ENCODE peak calls at places on chromosome 7, in six cellular contexts. D, G, I, L, X and H are unnamed samples.

GRCh38 chr7:70512144-70512543 is 619.8 kb upstream of the GALNT17 start:
- DNase-seq in X (no peak), D (no peak), L (no peak), G (no peak), I (no peak), H (no peak)

GRCh38 chr7:134378562-134378961 is 61.8 kb upstream of the SLC35B4 start:
- DNase-seq in G (no peak), I (no peak), X (no peak), L (no peak), D (no peak), H (no peak)

GRCh38 chr7:129258649-129259389 is 34.0 kb downstream of the AHCYL2 start:
- DNase-seq in I (no peak), X (no peak), D (no peak), L (no peak), G (no peak), H (no peak)

GRCh38 chr7:140506788-140507464 is 27.6 kb upstream of the MKRN1 start:
- DNase-seq in D (no peak), X (peak; percentile 82), L (no peak), G (no peak), I (peak; percentile 64), H (peak; percentile 41)

GRCh38 chr7:125098377-125098970 is 168.8 kb upstream of the POT1 start:
- DNase-seq in X (no peak), G (no peak), L (no peak), D (no peak), I (no peak), H (no peak)

GRCh38 chr7:41053830-41054229 is 649.1 kb downstream of the INHBA start:
- DNase-seq in G (no peak), L (no peak), X (peak; percentile 87), I (no peak), D (no peak), H (no peak)

GRCh38 chr7:119175916-119176627 is 951.6 kb downstream of the ANKRD7 start:
- DNase-seq in G (peak; percentile 83), X (peak; percentile 42), I (no peak), L (peak; percentile 31), D (no peak), H (peak; percentile 34)

GRCh38 chr7:26857534-26858228 is 6.7 kb downstream of the SKAP2 start:
- DNase-seq in I (no peak), X (peak; percentile 67), L (no peak), G (no peak), D (peak; percentile 82), H (peak; percentile 12)

GRCh38 chr7:50512384-50512783 is 52.8 kb downstream of the DDC start:
- DNase-seq in G (no peak), X (no peak), D (peak; percentile 36), I (no peak), L (no peak), H (no peak)

GRCh38 chr7:40815512-40815911 is 680.7 kb downstream of the SUGCT start:
- DNase-seq in D (no peak), L (no peak), I (no peak), G (no peak), X (peak; percentile 81), H (no peak)

GRCh38 chr7:105697753-105698152 is 116.5 kb upstream of the EFCAB10 start:
- DNase-seq in D (no peak), X (no peak), L (no peak), I (no peak), G (no peak), H (no peak)

GRCh38 chr7:133910761-133911160 is 216.4 kb upstream of the LRGUK start:
- DNase-seq in I (no peak), D (no peak), G (no peak), L (no peak), X (no peak), H (no peak)

GRCh38 chr7:66507764-66508296 is 120.9 kb upstream of the KCTD7 start:
- DNase-seq in I (no peak), X (no peak), L (no peak), D (no peak), G (no peak), H (no peak)

GRCh38 chr7:70669859-70670258 is 462.1 kb upstream of the GALNT17 start:
- DNase-seq in D (no peak), L (no peak), G (no peak), X (no peak), I (no peak), H (no peak)

GRCh38 chr7:77982926-77983550 is 184.5 kb downstream of the PHTF2 start:
- DNase-seq in G (no peak), L (no peak), X (no peak), D (no peak), I (no peak), H (no peak)

GRCh38 chr7:124779194-124779593 is 13.6 kb upstream of the GPR37 start:
- DNase-seq in G (no peak), L (no peak), X (no peak), D (no peak), I (no peak), H (no peak)

GRCh38 chr7:92782236-92782635 is 54.1 kb downstream of the CDK6 start:
- DNase-seq in X (no peak), I (no peak), G (no peak), L (no peak), D (no peak), H (no peak)

GRCh38 chr7:91266067-91266930 is 2.1 kb downstream of the FZD1 start:
- DNase-seq in I (peak; percentile 24), L (no peak), X (peak; percentile 47), D (peak; percentile 76), G (no peak), H (peak; percentile 18)

GRCh38 chr7:135121868-135122267 is 26.0 kb upstream of the TMEM140 start:
- DNase-seq in D (no peak), I (no peak), L (no peak), X (no peak), G (no peak), H (no peak)

GRCh38 chr7:28747404-28747803 is 210.7 kb downstream of the TRIL start:
- DNase-seq in I (no peak), L (no peak), D (no peak), X (no peak), G (no peak), H (no peak)

GRCh38 chr7:41870505-41871138 is 167.7 kb upstream of the INHBA start:
- DNase-seq in X (peak; percentile 76), G (no peak), L (no peak), I (no peak), D (no peak), H (no peak)

GRCh38 chr7:117673839-117674238 is 194.0 kb downstream of the CFTR start:
- DNase-seq in D (no peak), G (peak; percentile 24), I (no peak), X (peak; percentile 67), L (no peak), H (no peak)

GRCh38 chr7:12729112-12729511 is 41.7 kb downstream of the ARL4A start:
- DNase-seq in D (no peak), I (peak; percentile 51), G (no peak), X (peak; percentile 15), L (peak; percentile 84), H (peak; percentile 54)

GRCh38 chr7:15628876-15629275 is 57.6 kb downstream of the MEOX2 start:
- DNase-seq in X (peak; percentile 3), L (no peak), G (no peak), I (no peak), D (no peak), H (no peak)

GRCh38 chr7:90613088-90613498 is 17.0 kb downstream of the CDK14 start:
- DNase-seq in L (no peak), X (peak; percentile 43), I (no peak), G (no peak), D (no peak), H (no peak)

GRCh38 chr7:1024876-1025746 is 19.2 kb upstream of the GPR146 start:
- DNase-seq in I (no peak), G (no peak), D (peak; percentile 80), X (no peak), L (no peak), H (no peak)

GRCh38 chr7:1027285-1028043 is 16.9 kb upstream of the GPR146 start:
- DNase-seq in L (no peak), X (peak; percentile 42), D (peak; percentile 86), I (no peak), G (no peak), H (peak; percentile 53)

GRCh38 chr7:1024331-1024761 is 20.0 kb upstream of the GPR146 start:
- DNase-seq in X (no peak), D (peak; percentile 85), L (no peak), G (no peak), I (no peak), H (no peak)

GRCh38 chr7:1026721-1027151 is 17.6 kb upstream of the GPR146 start:
- DNase-seq in L (no peak), D (peak; percentile 72), X (no peak), G (no peak), I (no peak), H (peak; percentile 50)

GRCh38 chr7:1025747-1026581 is 18.4 kb upstream of the GPR146 start:
- DNase-seq in X (no peak), D (peak; percentile 73), L (no peak), I (no peak), G (no peak), H (peak; percentile 97)
- H3K4me3 ChIP-seq in X (no peak overlapping the region), D (no peak overlapping the region), L (no peak overlapping the region), I (no peak overlapping the region), G (no peak overlapping the region), H (no peak overlapping the region)

GRCh38 chr7:67608806-67609205 is 612.2 kb downstream of the TYW1 start:
- DNase-seq in I (no peak), L (no peak), G (no peak), X (no peak), D (no peak), H (no peak)
- H3K4me1 ChIP-seq in I (no peaks in the 10 kb centered on the region), L (no peaks in the 10 kb centered on the region), G (no peaks in the 10 kb centered on the region), X (no peaks in the 10 kb centered on the region), D (no peaks in the 10 kb centered on the region), H (no peaks in the 10 kb centered on the region)

GRCh38 chr7:6256709-6257535 is 15.5 kb downstream of the CYTH3 start:
- DNase-seq in X (peak; percentile 67), L (no peak), G (no peak), I (no peak), D (peak; percentile 47), H (no peak)
- TF ChIP-seq POLR2A in X (no peak), L (no peak), G (no peak), I (no peak), D (no peak), H (no peak)

GRCh38 chr7:156778201-156778600 is 114.8 kb downstream of the LMBR1 start:
- DNase-seq in X (no peak), G (no peak), I (no peak), L (no peak), D (no peak), H (no peak)
- H3K4me3 ChIP-seq in X (no peak overlapping the region), G (no peak overlapping the region), I (no peak overlapping the region), L (no peak overlapping the region), D (no peak overlapping the region), H (no peak overlapping the region)

GRCh38 chr7:23013715-23014649 is at the start of gene HYCC1:
- DNase-seq in I (peak; percentile 99), D (peak; percentile 99), X (peak; percentile 99), G (peak; percentile 98), L (peak; percentile 99), H (peak; percentile 99)
- H3K4me1 ChIP-seq in I (peaks cover 9% of the 10 kb centered on the region), D (peaks cover 60% of the 10 kb centered on the region), X (peaks cover 7% of the 10 kb centered on the region), G (peaks cover 6% of the 10 kb centered on the region), L (peaks cover 10% of the 10 kb centered on the region), H (peaks cover 8% of the 10 kb centered on the region)

GRCh38 chr7:516606-517456 is 2.8 kb downstream of the PDGFA start:
- DNase-seq in L (peak; percentile 72), D (no peak), I (peak; percentile 71), X (peak; percentile 80), G (no peak), H (peak; percentile 69)
- TF ChIP-seq POLR2A in L (no peak), D (no peak), I (peak; percentile 31), X (no peak), G (no peak), H (peak; percentile 53)